ENCODE peak calls at places on chromosomes 1 and 21, in nine cellular contexts. F, A, W, E, S, Q, K, R and D are unnamed samples.

GRCh38 chr1:198449281-198449680 is 91.2 kb downstream of the ATP6V1G3 start:
- DNase-seq in Q (no peak), E (no peak), S (no peak), K (peak; percentile 33), W (no peak), A (no peak), R (no peak), F (no peak), D (no peak)

GRCh38 chr1:65688215-65688566 is 104.5 kb upstream of the PDE4B start:
- DNase-seq in S (no peak), E (no peak), F (no peak), K (no peak), Q (no peak), W (no peak), R (no peak), A (no peak), D (no peak)

GRCh38 chr1:30258471-30258870 is 464.9 kb downstream of the MATN1 start:
- DNase-seq in S (no peak), Q (no peak), E (no peak), A (no peak), F (no peak), R (no peak), W (no peak), K (no peak), D (no peak)

GRCh38 chr1:239884776-239885175 is 206.9 kb upstream of the FMN2 start:
- DNase-seq in W (no peak), E (no peak), K (peak; percentile 40), R (no peak), F (no peak), A (no peak), S (no peak), Q (no peak), D (no peak)

GRCh38 chr1:181108297-181108696 is 19.8 kb downstream of the IER5 start:
- DNase-seq in K (no peak), S (no peak), Q (no peak), R (no peak), A (no peak), W (no peak), E (no peak), F (no peak), D (no peak)

GRCh38 chr21:45629046-45629981 is 14.2 kb upstream of the PCBP3 start:
- DNase-seq in W (no peak), E (no peak), R (no peak), K (no peak), A (no peak), F (no peak), Q (no peak), S (no peak), D (no peak)

GRCh38 chr1:26353976-26354820 is at the start of gene CRYBG2:
- DNase-seq in W (no peak), Q (no peak), F (peak; percentile 52), A (no peak), K (no peak), R (peak; percentile 84), E (no peak), S (no peak), D (no peak)

GRCh38 chr1:67270569-67270968 is 37.1 kb upstream of the IL12RB2 start:
- DNase-seq in W (no peak), E (no peak), A (no peak), R (no peak), F (no peak), K (no peak), Q (no peak), S (no peak), D (no peak)

GRCh38 chr1:65971547-65971946 is 178.9 kb downstream of the PDE4B start:
- DNase-seq in R (no peak), Q (no peak), W (no peak), A (no peak), E (no peak), F (no peak), K (no peak), S (no peak), D (no peak)

GRCh38 chr1:157168015-157168414 is 29.8 kb upstream of the ETV3 start:
- DNase-seq in Q (peak; percentile 58), A (no peak), R (no peak), W (no peak), S (no peak), F (no peak), E (no peak), K (no peak), D (no peak)

GRCh38 chr1:94820918-94821317 is 761 bp downstream of the SLC44A3 start:
- DNase-seq in K (no peak), A (no peak), F (no peak), E (no peak), S (no peak), W (no peak), R (no peak), Q (no peak), D (no peak)
- H3K4me3 ChIP-seq in K (peak overlapping the region; percentile 71), A (peak overlapping the region; percentile 65), F (no peak overlapping the region), E (peak overlapping the region; percentile 78), S (peak overlapping the region; percentile 64), W (peak overlapping the region; percentile 76), R (peak overlapping the region; percentile 53), Q (no peak overlapping the region), D (peak overlapping the region; percentile 58)

GRCh38 chr1:60078182-60078581 is 4.6 kb upstream of the C1orf87 start:
- DNase-seq in Q (no peak), R (no peak), S (no peak), K (peak; percentile 56), F (no peak), W (no peak), E (no peak), A (no peak), D (no peak)

GRCh38 chr1:60069691-60070090 is 3.9 kb downstream of the C1orf87 start:
- DNase-seq in F (no peak), S (no peak), E (no peak), K (no peak), R (no peak), W (no peak), Q (no peak), A (no peak), D (no peak)

GRCh38 chr1:60068393-60069045 is 5.1 kb downstream of the C1orf87 start:
- DNase-seq in Q (no peak), W (no peak), K (peak; percentile 60), A (no peak), S (peak; percentile 72), R (no peak), E (no peak), F (no peak), D (no peak)

DNA sequence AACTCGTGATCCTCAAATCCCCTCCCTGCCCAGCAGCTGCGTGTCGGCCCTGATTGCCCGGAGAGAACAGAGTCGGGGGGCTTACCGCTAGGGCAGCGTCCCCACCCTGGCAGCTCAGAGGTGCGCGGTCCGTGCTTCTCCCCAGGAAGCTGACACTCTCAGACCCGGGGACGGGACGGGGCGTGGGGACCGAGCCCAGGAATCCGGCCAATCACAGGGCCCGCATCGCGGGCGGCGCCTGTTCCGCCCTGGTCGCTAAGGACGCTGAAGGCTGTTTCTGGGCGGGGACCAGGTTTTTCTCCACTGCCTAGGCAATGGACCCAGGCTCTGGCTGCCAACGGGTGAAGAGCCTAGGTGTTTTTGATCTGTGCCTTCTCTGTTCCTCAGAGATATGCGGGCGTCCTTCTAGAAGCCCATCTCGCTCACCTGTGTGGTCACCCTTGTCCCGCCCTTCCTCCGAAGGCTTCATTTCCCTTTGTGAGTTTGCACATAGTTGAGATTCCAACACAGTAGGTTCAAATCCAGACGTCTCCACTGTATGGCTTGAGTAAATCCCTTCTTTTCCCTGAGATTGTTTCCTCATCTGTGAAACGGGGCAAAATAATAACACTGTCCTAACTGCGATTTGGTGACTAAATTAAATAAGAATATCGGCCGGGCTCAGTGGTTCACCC is at the start of gene C1orf87:
- DNase-seq in W (no peak), S (no peak), Q (no peak), K (no peak), A (peak; percentile 11), F (peak; percentile 31), E (no peak), R (peak; percentile 59), D (no peak)
- H3K4me3 ChIP-seq in W (no peak within 1 kb of the TSS), S (peak within 1 kb of the TSS; percentile 12), Q (no peak within 1 kb of the TSS), K (no peak within 1 kb of the TSS), A (no peak within 1 kb of the TSS), F (no peak within 1 kb of the TSS), E (no peak within 1 kb of the TSS), R (peak within 1 kb of the TSS; percentile 7), D (peak within 1 kb of the TSS; percentile 11)

DNA sequence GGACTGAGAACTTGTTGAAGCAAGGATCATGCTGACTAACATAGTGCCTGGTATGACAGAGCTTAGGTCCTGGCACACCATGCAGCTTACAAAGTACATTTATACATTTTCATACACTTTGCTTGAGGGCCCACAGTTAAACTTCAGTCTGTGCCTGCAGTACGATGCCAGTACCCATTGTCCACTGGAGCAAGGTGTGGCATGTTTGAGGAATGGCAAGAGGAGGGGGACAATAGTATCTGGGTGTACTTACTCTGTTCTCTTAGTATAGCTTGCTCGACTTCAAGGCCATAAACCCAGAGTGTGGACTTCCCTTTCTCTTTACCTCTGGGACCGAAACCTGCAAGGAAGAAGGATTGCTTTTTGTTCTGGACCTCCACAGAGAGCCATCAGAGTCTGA is 6.8 kb upstream of the YBX1 start:
- DNase-seq in F (no peak), A (no peak), R (no peak), W (no peak), K (no peak), E (no peak), Q (no peak), S (no peak), D (no peak)
- H3K4me3 ChIP-seq in F (no peak overlapping the region), A (no peak overlapping the region), R (no peak overlapping the region), W (no peak overlapping the region), K (no peak overlapping the region), E (no peak overlapping the region), Q (no peak overlapping the region), S (no peak overlapping the region), D (no peak overlapping the region)

GRCh38 chr1:167059045-167059728 is 31.0 kb downstream of the GPA33 start:
- DNase-seq in K (peak; percentile 32), Q (peak; percentile 69), A (peak; percentile 69), R (peak; percentile 74), W (peak; percentile 52), F (peak; percentile 70), E (peak; percentile 67), S (peak; percentile 69), D (peak; percentile 66)
- H3K4me3 ChIP-seq in K (peak overlapping the region; percentile 20), Q (no peak overlapping the region), A (peak overlapping the region; percentile 29), R (no peak overlapping the region), W (no peak overlapping the region), F (no peak overlapping the region), E (peak overlapping the region; percentile 29), S (no peak overlapping the region), D (no peak overlapping the region)